ENCODE peak calls at places on chromosomes 6 and 20, in six cellular contexts. X is cardiac muscle cell, O is EL, P is NAMALWA, W is epithelial cell of esophagus, I is prostate gland. E is an unnamed sample.

GRCh38 chr6:111573118-111573883 is 32.4 kb downstream of the TRAF3IP2 start:
- DNase-seq in I (peak), O (peak), X (peak), P (no peak), W (peak), E (no peak)

GRCh38 chr6:109770047-109770446 is 79.0 kb downstream of the FIG4 start:
- DNase-seq in P (no peak), X (no peak), W (no peak), I (no peak), O (no peak), E (no peak)

GRCh38 chr6:96898241-96898851 is 655 bp upstream of the NDUFAF4 start:
- DNase-seq in I (no peak), P (peak), X (peak), W (peak), O (no peak), E (no peak)

GRCh38 chr6:144417686-144418085 is 132.6 kb downstream of the UTRN start:
- DNase-seq in X (no peak), W (peak), I (no peak), O (no peak), P (no peak), E (no peak)

GRCh38 chr20:1930165-1930564 is 35.0 kb downstream of the SIRPA start:
- DNase-seq in O (no peak), X (no peak), W (no peak), I (no peak), P (no peak), E (no peak)

GRCh38 chr6:24125980-24126379 is at the start of gene NRSN1:
- DNase-seq in X (no peak), P (no peak), O (no peak), I (no peak), W (peak), E (peak)

GRCh38 chr6:33162471-33162870 is 29.8 kb downstream of the COL11A2 start:
- DNase-seq in P (no peak), I (no peak), O (no peak), W (no peak), X (no peak), E (no peak)

GRCh38 chr6:34834789-34835518 is 43.1 kb downstream of the BLTP3A start:
- DNase-seq in O (peak), W (peak), X (peak), P (no peak), I (no peak), E (no peak)

GRCh38 chr6:54206510-54206909 is 95.3 kb downstream of the MLIP start:
- DNase-seq in I (no peak), X (no peak), P (no peak), O (no peak), W (peak), E (no peak)

GRCh38 chr6:154847318-154847717 is 114.1 kb downstream of the SCAF8 start:
- DNase-seq in X (peak), W (peak), I (no peak), P (no peak), O (no peak), E (no peak)

GRCh38 chr6:3013486-3013885 is 13.8 kb downstream of the NQO2 start:
- DNase-seq in P (no peak), I (no peak), W (peak), X (peak), O (peak), E (no peak)

GRCh38 chr6:42315991-42316378 is 98.3 kb upstream of the MRPS10 start:
- DNase-seq in O (peak), X (peak), P (no peak), I (no peak), W (peak), E (no peak)

GRCh38 chr6:169957351-169957963 is 206.0 kb downstream of the ERMARD start:
- DNase-seq in I (no peak), P (no peak), X (no peak), O (no peak), W (no peak), E (no peak)

GRCh38 chr6:138204792-138205384 is 13.4 kb downstream of the PBOV1 start:
- DNase-seq in X (no peak), I (no peak), P (no peak), O (no peak), W (no peak), E (no peak)

GRCh38 chr6:14910692-14911547 is 334.9 kb upstream of the JARID2 start:
- DNase-seq in W (no peak), P (peak), O (peak), I (no peak), X (peak), E (no peak)

GRCh38 chr6:88443554-88443953 is 277.4 kb upstream of the CNR1 start:
- DNase-seq in W (no peak), X (no peak), P (no peak), I (no peak), O (no peak), E (no peak)

GRCh38 chr20:49482621-49483017 is at the start of gene KCNB1:
- DNase-seq in O (peak), P (peak), X (peak), W (peak), I (peak), E (no peak)